ENCODE peak calls at places on chromosomes 3 and 15, in seven cellular contexts. G is lung, B is endothelial cell, E is glutamatergic neuron, L is choroid plexus epithelial cell, H is bronchial epithelial cell, N is BE2C. Q is an unnamed sample.

GRCh38 chr3:9779721-9780450 is 10.1 kb upstream of the CAMK1 start:
- DNase-seq in G (peak), B (no peak), E (no peak), L (no peak), H (no peak), N (no peak), Q (peak)

GRCh38 chr3:192902481-192903023 is 15.1 kb downstream of the MB21D2 start:
- DNase-seq in G (no peak), B (no peak), E (no peak), L (no peak), H (no peak), N (no peak), Q (no peak)

GRCh38 chr3:58540176-58540863 is 3.3 kb upstream of the ACOX2 start:
- DNase-seq in G (no peak), B (no peak), E (no peak), L (no peak), H (no peak), N (no peak), Q (no peak)

GRCh38 chr3:79263423-79263822 is 504.4 kb downstream of the ROBO1 start:
- DNase-seq in G (no peak), B (no peak), E (no peak), L (peak), H (no peak), N (no peak), Q (no peak)

GRCh38 chr3:103653996-103654395 is 1219.2 kb downstream of the ZPLD1 start:
- DNase-seq in G (no peak), B (no peak), E (no peak), L (no peak), H (peak), N (no peak), Q (no peak)

GRCh38 chr3:117519776-117520175 is 810.2 kb downstream of the TUSC7 start:
- DNase-seq in G (no peak), B (no peak), E (no peak), L (no peak), H (no peak), N (no peak), Q (no peak)

GRCh38 chr3:178826437-178827010 is 245.1 kb downstream of the ZMAT3 start:
- DNase-seq in G (no peak), B (no peak), E (no peak), L (no peak), H (no peak), N (no peak), Q (no peak)

GRCh38 chr15:90463381-90463780 is 66.3 kb upstream of the CRTC3 start:
- DNase-seq in G (no peak), B (no peak), E (no peak), L (peak), H (peak), N (no peak), Q (no peak)

GRCh38 chr3:161409069-161409468 is 37.8 kb upstream of the SPTSSB start:
- DNase-seq in G (no peak), B (peak), E (no peak), L (peak), H (peak), N (peak), Q (no peak)

GRCh38 chr15:45425135-45425534 is 46.8 kb upstream of the GATM start:
- DNase-seq in G (no peak), B (no peak), E (no peak), L (peak), H (peak), N (no peak), Q (no peak)

GRCh38 chr15:64619880-64620839 is 155.2 kb downstream of the RBPMS2 start:
- DNase-seq in G (no peak), B (no peak), E (no peak), L (peak), H (peak), N (no peak), Q (no peak)

GRCh38 chr3:32956750-32957570 is 5.5 kb downstream of the CCR4 start:
- DNase-seq in G (no peak), B (no peak), E (no peak), L (peak), H (no peak), N (no peak), Q (no peak)

GRCh38 chr15:26873846-26874245 is 7.0 kb downstream of the GABRA5 start:
- DNase-seq in G (no peak), B (no peak), E (no peak), L (no peak), H (peak), N (no peak), Q (no peak)

GRCh38 chr3:88589131-88589530 is 439.4 kb downstream of the C3orf38 start:
- DNase-seq in G (no peak), B (no peak), E (no peak), L (peak), H (no peak), N (no peak), Q (no peak)

GRCh38 chr3:45060165-45060897 is 34.2 kb downstream of the CLEC3B start:
- DNase-seq in G (no peak), B (no peak), E (no peak), L (no peak), H (no peak), N (no peak), Q (no peak)

GRCh38 chr3:11705049-11705448 is 61.3 kb upstream of the VGLL4 start:
- DNase-seq in G (no peak), B (no peak), E (no peak), L (no peak), H (no peak), N (no peak), Q (no peak)

GRCh38 chr3:194905696-194906095 is 220.0 kb downstream of the FAM43A start:
- DNase-seq in G (no peak), B (no peak), E (no peak), L (peak), H (peak), N (no peak), Q (no peak)

GRCh38 chr15:92797168-92798052 is 102.7 kb upstream of the CHD2 start:
- DNase-seq in G (no peak), B (peak), E (no peak), L (peak), H (peak), N (peak), Q (no peak)

GRCh38 chr3:149586871-149587270 is 71.0 kb downstream of the WWTR1 start:
- DNase-seq in G (no peak), B (no peak), E (no peak), L (peak), H (peak), N (no peak), Q (no peak)

GRCh38 chr15:31353931-31354330 is 27.3 kb downstream of the KLF13 start:
- DNase-seq in G (no peak), B (no peak), E (no peak), L (no peak), H (no peak), N (no peak), Q (no peak)

GRCh38 chr3:135865085-135865484 is 100.4 kb upstream of the PPP2R3A start:
- DNase-seq in G (no peak), B (no peak), E (no peak), L (no peak), H (peak), N (no peak), Q (no peak)

GRCh38 chr3:104628185-104628789 is 738.4 kb upstream of the ALCAM start:
- DNase-seq in G (no peak), B (no peak), E (no peak), L (peak), H (peak), N (peak), Q (no peak)

GRCh38 chr3:128845119-128845518 is 34.3 kb upstream of the ACAD9 start:
- DNase-seq in G (no peak), B (peak), E (peak), L (no peak), H (no peak), N (peak), Q (no peak)

GRCh38 chr3:184846500-184846899 is 34.5 kb downstream of the VPS8 start:
- DNase-seq in G (no peak), B (no peak), E (no peak), L (no peak), H (no peak), N (no peak), Q (no peak)

GRCh38 chr15:40594429-40594836 is 384 bp downstream of the KNL1 start:
- DNase-seq in G (peak), B (peak), E (peak), L (peak), H (peak), N (peak), Q (no peak)

GRCh38 chr3:17182158-17182557 is 297.4 kb downstream of the PLCL2 start:
- DNase-seq in G (no peak), B (no peak), E (no peak), L (no peak), H (no peak), N (no peak), Q (no peak)

GRCh38 chr15:52466134-52466701 is 62.5 kb downstream of the MYO5A start:
- DNase-seq in G (no peak), B (no peak), E (no peak), L (no peak), H (no peak), N (no peak), Q (peak)

GRCh38 chr15:93072440-93073394 is 16.3 kb downstream of the RGMA start:
- DNase-seq in G (peak), B (peak), E (peak), L (peak), H (peak), N (peak), Q (no peak)

GRCh38 chr3:73401616-73402265 is 223.0 kb downstream of the PDZRN3 start:
- DNase-seq in G (peak), B (no peak), E (no peak), L (no peak), H (no peak), N (no peak), Q (no peak)

GRCh38 chr15:65414841-65415621 is 7.7 kb downstream of the IGDCC4 start:
- DNase-seq in G (no peak), B (peak), E (peak), L (peak), H (no peak), N (no peak), Q (no peak)

GRCh38 chr3:112199622-112200316 is 66.7 kb upstream of the GCSAM start:
- DNase-seq in G (no peak), B (no peak), E (no peak), L (peak), H (peak), N (no peak), Q (no peak)

GRCh38 chr15:80607288-80607980 is 87.7 kb upstream of the ABHD17C start:
- DNase-seq in G (no peak), B (no peak), E (no peak), L (no peak), H (no peak), N (no peak), Q (no peak)

GRCh38 chr3:195551381-195551978 is 8.4 kb upstream of the PPP1R2 start:
- DNase-seq in G (no peak), B (no peak), E (no peak), L (peak), H (no peak), N (no peak), Q (no peak)

GRCh38 chr3:101719604-101720185 is 4.7 kb upstream of the CEP97 start:
- DNase-seq in G (no peak), B (no peak), E (no peak), L (no peak), H (peak), N (no peak), Q (no peak)

GRCh38 chr3:135165260-135165659 is 370.2 kb downstream of the EPHB1 start:
- DNase-seq in G (no peak), B (no peak), E (no peak), L (no peak), H (no peak), N (no peak), Q (no peak)

GRCh38 chr3:125647318-125648014 is 52.2 kb upstream of the OSBPL11 start:
- DNase-seq in G (peak), B (no peak), E (no peak), L (no peak), H (peak), N (no peak), Q (no peak)

GRCh38 chr3:148727242-148727641 is 29.5 kb downstream of the AGTR1 start:
- DNase-seq in G (no peak), B (peak), E (peak), L (peak), H (peak), N (peak), Q (no peak)

GRCh38 chr3:66256806-66257205 is 36.0 kb downstream of the SLC25A26 start:
- DNase-seq in G (no peak), B (no peak), E (no peak), L (peak), H (no peak), N (no peak), Q (no peak)

GRCh38 chr3:123025642-123026521 is 1.7 kb downstream of the SEMA5B start:
- DNase-seq in G (no peak), B (peak), E (peak), L (no peak), H (no peak), N (no peak), Q (no peak)

GRCh38 chr3:123026551-123027291 is 842 bp downstream of the SEMA5B start:
- DNase-seq in G (no peak), B (peak), E (peak), L (no peak), H (no peak), N (peak), Q (peak)

GRCh38 chr3:123027292-123028232 is at the start of gene SEMA5B:
- DNase-seq in G (no peak), B (peak), E (peak), L (peak), H (no peak), N (peak), Q (peak)

GRCh38 chr3:123031051-123031450 is 3.5 kb upstream of the SEMA5B start:
- DNase-seq in G (no peak), B (no peak), E (no peak), L (no peak), H (no peak), N (peak), Q (no peak)

DNA sequence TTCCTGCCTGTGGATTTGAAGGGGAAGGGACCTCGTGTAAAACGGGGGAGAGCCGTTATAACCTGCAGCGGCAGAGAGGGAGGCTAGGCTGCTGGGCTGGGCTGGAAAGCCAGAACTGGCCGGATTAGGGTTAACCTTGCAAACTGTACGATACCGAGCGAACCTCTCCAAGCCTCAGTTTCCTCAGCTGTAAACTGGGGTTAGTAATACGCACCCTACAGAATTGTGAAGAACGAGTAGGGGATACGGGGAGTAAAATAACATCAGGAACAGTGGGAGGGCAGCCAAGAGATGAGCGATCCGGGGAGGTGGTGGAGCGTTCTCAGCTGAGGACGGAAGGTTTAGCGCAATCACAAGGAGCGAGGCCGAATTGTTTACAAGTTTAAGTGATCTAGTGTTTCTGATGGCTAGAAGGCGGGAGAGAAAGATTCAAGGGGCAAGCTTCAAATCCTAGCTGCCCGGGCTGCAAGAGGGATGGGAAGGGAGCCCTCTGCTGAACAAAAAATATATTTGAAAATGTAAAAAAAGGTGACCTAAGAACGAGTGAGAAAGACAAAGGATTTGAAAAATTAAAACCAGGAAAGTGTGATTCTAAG is 768 bp upstream of the SEMA5B start:
- DNase-seq in G (no peak), B (no peak), E (no peak), L (peak), H (peak), N (peak), Q (peak)
- TF ChIP-seq CTCF in G (peak), B (no peak), E (no peak), L (peak), H (peak), N (peak), Q (no peak)

GRCh38 chr3:7632305-7632704 is 771.4 kb downstream of the GRM7 start:
- DNase-seq in G (no peak), B (no peak), E (no peak), L (no peak), H (no peak), N (no peak), Q (no peak)

GRCh38 chr3:7630351-7630911 is 769.5 kb downstream of the GRM7 start:
- DNase-seq in G (no peak), B (no peak), E (no peak), L (peak), H (no peak), N (peak), Q (no peak)

DNA sequence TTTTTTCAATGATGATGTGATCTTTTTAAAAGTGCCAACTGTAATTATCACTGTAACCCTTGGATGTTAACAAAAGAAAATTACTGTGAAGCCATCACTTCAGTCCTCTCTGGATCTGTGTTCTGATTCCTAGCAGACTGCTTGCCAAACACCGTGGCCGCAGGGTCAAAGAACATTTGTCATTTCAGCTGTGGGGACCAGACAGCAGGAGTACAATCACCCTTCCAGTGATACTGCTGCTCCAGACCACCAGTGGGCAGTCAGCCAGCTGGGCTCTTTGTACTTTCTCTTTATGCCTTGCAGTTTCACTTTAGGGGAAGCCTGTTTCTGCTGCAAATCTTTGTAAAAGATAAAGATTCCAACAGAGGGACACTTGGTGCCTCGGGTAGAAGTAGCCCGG is 770.0 kb downstream of the GRM7 start:
- DNase-seq in G (no peak), B (no peak), E (peak), L (peak), H (no peak), N (peak), Q (no peak)
- TF ChIP-seq CTCF in G (no peak), B (no peak), E (no peak), L (peak), H (no peak), N (peak), Q (no peak)

GRCh38 chr15:73964736-73965093 is 27.4 kb downstream of the STOML1 start:
- DNase-seq in G (peak), B (peak), E (peak), L (peak), H (peak), N (peak), Q (peak)
- TF ChIP-seq CTCF in G (peak), B (peak), E (peak), L (peak), H (peak), N (peak), Q (peak)

GRCh38 chr3:71583569-71584215 is at the start of gene FOXP1:
- DNase-seq in G (peak), B (peak), E (peak), L (peak), H (peak), N (peak), Q (peak)

GRCh38 chr3:71581451-71581980 is 2.0 kb downstream of the FOXP1 start:
- DNase-seq in G (peak), B (peak), E (peak), L (peak), H (no peak), N (peak), Q (peak)

GRCh38 chr3:71581981-71582611 is 1.4 kb downstream of the FOXP1 start:
- DNase-seq in G (peak), B (peak), E (peak), L (peak), H (no peak), N (peak), Q (peak)

GRCh38 chr3:71584216-71585061 is 911 bp upstream of the FOXP1 start:
- DNase-seq in G (peak), B (peak), E (peak), L (peak), H (peak), N (peak), Q (no peak)

GRCh38 chr3:71582612-71583568 is 638 bp downstream of the FOXP1 start:
- DNase-seq in G (peak), B (peak), E (peak), L (peak), H (peak), N (peak), Q (peak)
- TF ChIP-seq CTCF in G (no peak), B (no peak), E (no peak), L (no peak), H (no peak), N (no peak), Q (no peak)

GRCh38 chr3:172612871-172613678 is 89.8 kb upstream of the TNFSF10 start:
- DNase-seq in G (no peak), B (no peak), E (no peak), L (no peak), H (no peak), N (no peak), Q (no peak)
- TF ChIP-seq CTCF in G (no peak), B (no peak), E (no peak), L (no peak), H (no peak), N (no peak), Q (no peak)

GRCh38 chr3:47645551-47645950 is 66.9 kb upstream of the CSPG5 start:
- DNase-seq in G (no peak), B (no peak), E (no peak), L (peak), H (peak), N (no peak), Q (no peak)
- TF ChIP-seq CTCF in G (no peak), B (no peak), E (no peak), L (no peak), H (no peak), N (no peak), Q (no peak)

DNA sequence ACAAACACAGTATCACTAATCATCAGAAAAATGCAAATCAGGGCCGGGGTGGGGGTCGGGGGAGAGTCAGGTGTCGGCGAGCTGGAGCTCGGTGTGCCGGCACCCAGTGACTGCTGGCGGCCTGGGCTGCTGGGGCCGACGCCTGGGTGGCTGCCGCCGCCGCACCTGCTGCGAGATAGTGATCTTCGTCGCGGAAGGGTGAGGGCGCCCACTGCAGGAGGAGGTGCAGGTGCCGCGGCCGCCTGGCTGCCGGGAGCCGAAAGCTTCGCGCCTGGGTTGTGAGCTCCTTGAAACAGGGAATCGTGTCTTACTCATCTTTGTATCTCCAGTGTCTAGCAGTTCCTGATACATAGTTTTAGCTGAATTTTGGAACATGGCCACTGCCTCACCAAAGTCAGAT is 64.0 kb upstream of the CPOX start:
- DNase-seq in G (peak), B (peak), E (peak), L (peak), H (peak), N (peak), Q (no peak)
- TF ChIP-seq CTCF in G (peak), B (no peak), E (no peak), L (peak), H (peak), N (peak), Q (no peak)